ENCODE peak calls at places on chromosomes 13 and 19, in seven cellular contexts. A is gastrocnemius medialis, J is suprapubic skin, R is H9, F is IMR-90, H is uterus, E is heart left ventricle. M is an unnamed sample. For H3K27me3 and H3K4me1, the result is how much of the 10 kb centered on the place peaks cover.

GRCh38 chr13:79937311-79938243 is 403.3 kb downstream of the SPRY2 start:
- DNase-seq in A (no peak), J (no peak), R (no peak), F (no peak), H (no peak), E (no peak), M (no peak)

GRCh38 chr13:19959141-19959830 is 759 bp downstream of the ZMYM2 start:
- DNase-seq in A (peak), J (peak), R (peak), F (peak), H (peak), E (peak), M (peak)

GRCh38 chr13:89496478-89496877 is 1825.3 kb downstream of the SLITRK5 start:
- DNase-seq in A (no peak), J (no peak), R (no peak), F (no peak), H (no peak), E (no peak), M (no peak)

GRCh38 chr19:16739546-16739945 is 19.9 kb downstream of the NWD1 start:
- DNase-seq in A (no peak), J (no peak), R (peak), F (no peak), H (no peak), E (no peak), M (no peak)

GRCh38 chr13:33606692-33607091 is 211.3 kb upstream of the RFC3 start:
- DNase-seq in A (no peak), J (no peak), R (peak), F (no peak), H (no peak), E (no peak), M (no peak)

GRCh38 chr19:55311797-55312196 is 13.3 kb downstream of the TMEM150B start:
- DNase-seq in A (no peak), J (no peak), R (no peak), F (no peak), H (no peak), E (no peak), M (no peak)

GRCh38 chr13:108220042-108220441 is 1.9 kb downstream of the ABHD13 start:
- DNase-seq in A (no peak), J (no peak), R (no peak), F (no peak), H (no peak), E (no peak), M (no peak)

GRCh38 chr13:99698816-99699099 is 197.5 kb downstream of the TM9SF2 start:
- DNase-seq in A (no peak), J (no peak), R (no peak), F (no peak), H (no peak), E (no peak), M (no peak)

GRCh38 chr19:12703056-12703455 is 6.6 kb upstream of the FBXW9 start:
- DNase-seq in A (no peak), J (no peak), R (peak), F (peak), H (no peak), E (no peak), M (no peak)

GRCh38 chr19:13463296-13463695 is 43.0 kb downstream of the CACNA1A start:
- DNase-seq in A (no peak), J (no peak), R (peak), F (peak), H (no peak), E (no peak), M (no peak)

GRCh38 chr13:110374644-110375370 is 67.7 kb downstream of the COL4A2 start:
- DNase-seq in A (no peak), J (no peak), R (no peak), F (no peak), H (peak), E (no peak), M (no peak)

GRCh38 chr13:73722120-73722519 is 412.1 kb downstream of the KLF12 start:
- DNase-seq in A (no peak), J (no peak), R (no peak), F (peak), H (no peak), E (no peak), M (no peak)

GRCh38 chr13:92657565-92657964 is 569.0 kb upstream of the GPC6 start:
- DNase-seq in A (no peak), J (no peak), R (no peak), F (peak), H (no peak), E (no peak), M (no peak)

GRCh38 chr13:30110301-30111070 is 196.9 kb downstream of the KATNAL1 start:
- DNase-seq in A (no peak), J (no peak), R (no peak), F (no peak), H (no peak), E (no peak), M (no peak)

GRCh38 chr19:39843919-39844793 is 2.0 kb downstream of the FBL start:
- DNase-seq in A (no peak), J (no peak), R (no peak), F (peak), H (no peak), E (no peak), M (no peak)

GRCh38 chr13:29543230-29544215 is 52.0 kb downstream of the SLC7A1 start:
- DNase-seq in A (no peak), J (no peak), R (peak), F (peak), H (no peak), E (no peak), M (no peak)

GRCh38 chr19:56152644-56153043 is 11.6 kb downstream of the ZNF444 start:
- DNase-seq in A (no peak), J (no peak), R (no peak), F (no peak), H (no peak), E (no peak), M (no peak)

GRCh38 chr13:25771641-25772478 is 280.0 kb downstream of the SHISA2 start:
- DNase-seq in A (no peak), J (no peak), R (no peak), F (no peak), H (no peak), E (no peak), M (no peak)

GRCh38 chr13:110250258-110250891 is 56.6 kb downstream of the COL4A1 start:
- DNase-seq in A (peak), J (peak), R (no peak), F (peak), H (peak), E (peak), M (no peak)

GRCh38 chr13:48580886-48581285 is 48.0 kb upstream of the RCBTB2 start:
- DNase-seq in A (no peak), J (no peak), R (no peak), F (no peak), H (no peak), E (no peak), M (no peak)

GRCh38 chr19:13888281-13888680 is 11.3 kb downstream of the NANOS3 start:
- DNase-seq in A (no peak), J (no peak), R (no peak), F (no peak), H (no peak), E (no peak), M (no peak)

GRCh38 chr19:7522923-7523667 is 671 bp downstream of the MCOLN1 start:
- DNase-seq in A (no peak), J (no peak), R (no peak), F (no peak), H (no peak), E (no peak), M (no peak)

GRCh38 chr13:42363941-42364612 is 92.1 kb downstream of the AKAP11 start:
- DNase-seq in A (no peak), J (no peak), R (peak), F (peak), H (no peak), E (no peak), M (no peak)

GRCh38 chr13:68185767-68186166 is 955.6 kb upstream of the PCDH9 start:
- DNase-seq in A (no peak), J (no peak), R (no peak), F (no peak), H (no peak), E (no peak), M (no peak)

GRCh38 chr13:67651908-67652307 is 421.8 kb upstream of the PCDH9 start:
- DNase-seq in A (no peak), J (no peak), R (no peak), F (no peak), H (no peak), E (no peak), M (no peak)

GRCh38 chr13:71619096-71619495 is 247.9 kb downstream of the DACH1 start:
- DNase-seq in A (no peak), J (no peak), R (no peak), F (no peak), H (no peak), E (no peak), M (no peak)

GRCh38 chr13:107680115-107680514 is 535.2 kb downstream of the LIG4 start:
- DNase-seq in A (no peak), J (no peak), R (no peak), F (peak), H (no peak), E (no peak), M (no peak)

GRCh38 chr19:45554481-45554880 is 30.1 kb downstream of the OPA3 start:
- DNase-seq in A (no peak), J (no peak), R (no peak), F (no peak), H (no peak), E (no peak), M (no peak)

GRCh38 chr13:25846227-25846984 is 205.4 kb downstream of the SHISA2 start:
- DNase-seq in A (no peak), J (no peak), R (no peak), F (no peak), H (no peak), E (no peak), M (no peak)

GRCh38 chr19:1085053-1085658 is 10.0 kb downstream of the POLR2E start:
- DNase-seq in A (no peak), J (no peak), R (no peak), F (no peak), H (no peak), E (no peak), M (no peak)

GRCh38 chr19:2224754-2225349 is 11.3 kb downstream of the PLEKHJ1 start:
- DNase-seq in A (no peak), J (no peak), R (no peak), F (no peak), H (no peak), E (no peak), M (no peak)

GRCh38 chr19:2226051-2226839 is 9.9 kb downstream of the PLEKHJ1 start:
- DNase-seq in A (no peak), J (no peak), R (no peak), F (no peak), H (no peak), E (no peak), M (no peak)

GRCh38 chr19:2226840-2227360 is 9.2 kb downstream of the PLEKHJ1 start:
- DNase-seq in A (no peak), J (no peak), R (no peak), F (no peak), H (no peak), E (no peak), M (no peak)

GRCh38 chr19:2223959-2224358 is 12.2 kb downstream of the PLEKHJ1 start:
- DNase-seq in A (no peak), J (no peak), R (no peak), F (no peak), H (no peak), E (no peak), M (no peak)

DNA sequence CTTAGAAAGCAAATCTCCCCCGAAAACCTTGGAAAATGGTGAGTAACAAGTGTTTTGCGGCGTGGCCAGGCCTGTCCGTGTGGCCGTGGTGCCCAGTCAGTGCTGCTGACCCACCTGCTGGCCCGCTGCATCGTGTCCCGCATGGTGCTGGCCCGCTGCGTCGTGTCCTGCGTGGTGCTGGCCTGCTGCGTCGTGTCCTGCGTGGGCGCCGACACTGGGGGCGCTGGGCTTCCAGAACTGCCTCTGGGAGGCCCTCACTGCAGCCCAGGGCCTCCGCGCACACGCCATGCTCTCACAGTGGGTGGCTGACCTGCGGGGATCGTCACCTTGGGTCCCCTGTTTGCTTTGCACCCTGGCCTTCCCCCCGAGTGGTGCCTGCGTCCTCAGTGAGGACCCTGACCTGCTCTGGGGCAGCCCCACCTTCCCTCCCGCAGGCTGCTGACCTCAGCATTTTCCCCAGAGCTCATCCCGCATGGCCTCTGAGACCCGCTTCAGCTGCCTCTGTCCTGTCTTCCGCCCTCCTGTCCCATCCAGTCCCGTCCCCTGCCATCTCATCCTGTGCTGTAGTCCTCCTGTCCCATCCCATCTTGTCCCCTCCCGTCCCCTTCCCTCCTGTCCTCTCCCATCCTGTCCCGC is 10.6 kb downstream of the PLEKHJ1 start:
- DNase-seq in A (no peak), J (no peak), R (no peak), F (no peak), H (no peak), E (no peak), M (no peak)
- H3K27me3 ChIP-seq in A (under half), J (under half), R (under half), F (under half), H (under half), E (under half), M (under half)

GRCh38 chr13:24215732-24216131 is 55.2 kb downstream of the SPATA13 start:
- DNase-seq in A (no peak), J (no peak), R (no peak), F (peak), H (peak), E (peak), M (no peak)
- H3K4me1 ChIP-seq in A (under half), J (under half), R (under half), F (under half), H (under half), E (under half), M (under half)

DNA sequence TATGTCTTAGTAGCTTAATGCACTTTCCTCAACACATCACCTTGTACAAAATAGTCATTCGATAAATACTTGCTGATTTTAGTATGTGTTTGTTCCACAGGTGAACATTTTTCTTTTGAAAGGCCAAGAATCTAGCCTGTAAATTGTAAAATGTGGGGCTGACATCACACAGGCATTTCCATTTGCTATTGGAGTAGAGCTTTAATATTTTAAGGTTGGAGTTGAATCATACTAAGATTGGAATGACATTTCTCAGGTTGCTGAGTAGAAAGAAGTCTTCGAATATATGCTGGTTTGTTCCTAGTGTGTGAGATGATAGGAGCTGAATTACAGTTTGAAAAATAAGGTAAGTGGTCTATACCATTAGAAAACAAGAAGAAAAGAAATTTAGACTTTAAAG is 112.3 kb upstream of the FRY start:
- DNase-seq in A (no peak), J (no peak), R (no peak), F (no peak), H (no peak), E (no peak), M (no peak)
- H3K27me3 ChIP-seq in A (under half), J (under half), R (under half), F (under half), H (under half), E (under half), M (under half)

GRCh38 chr13:50573046-50573445 is 270.4 kb downstream of the DLEU7 start:
- DNase-seq in A (no peak), J (no peak), R (no peak), F (no peak), H (no peak), E (no peak), M (no peak)
- H3K4me1 ChIP-seq in A (under half), J (under half), R (under half), F (under half), H (under half), E (under half), M (under half)

DNA sequence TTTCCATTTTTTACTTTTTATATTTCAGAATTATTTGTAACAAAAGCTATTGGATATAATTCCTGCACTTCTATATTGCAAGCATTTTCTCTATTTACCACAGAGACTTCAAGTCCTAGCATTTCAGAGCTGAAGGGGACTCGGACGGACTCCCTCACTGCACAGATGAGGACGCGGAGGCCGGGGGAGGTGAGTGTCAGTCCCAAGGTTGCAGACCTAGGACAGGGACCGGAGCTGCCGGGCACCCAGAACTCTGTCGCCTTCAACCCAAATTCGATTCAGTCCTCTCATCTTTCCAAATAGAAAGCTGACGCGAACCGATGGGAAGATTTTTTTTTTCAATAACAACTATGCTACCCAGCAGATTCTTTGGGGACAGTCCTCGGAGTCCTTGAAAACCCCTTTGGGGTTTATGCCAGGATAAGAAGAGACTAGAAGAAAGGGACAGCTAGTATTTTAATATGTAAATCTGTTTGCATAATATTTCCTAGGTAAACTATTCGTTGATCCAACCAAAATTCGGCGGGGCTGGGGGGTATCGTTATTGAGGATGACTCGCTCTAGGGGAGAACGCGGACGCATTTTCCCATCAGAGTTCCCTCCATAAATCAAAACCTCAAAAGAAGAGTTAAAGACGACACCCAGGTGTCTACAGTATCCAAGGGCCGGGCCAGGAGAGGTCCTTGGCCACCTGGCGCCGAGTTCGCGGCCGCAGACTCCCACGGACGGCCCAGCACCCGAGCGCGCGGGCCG is 804 bp downstream of the FLT3 start:
- DNase-seq in A (no peak), J (no peak), R (no peak), F (no peak), H (no peak), E (no peak), M (no peak)
- H3K27me3 ChIP-seq in A (under half), J (half or more), R (under half), F (half or more), H (under half), E (under half), M (under half)

M was measured in thoracic aorta.